ENCODE peak calls at places on chromosomes 2 and 18, in five cellular contexts. E is iris pigment epithelial cell, Q is globus pallidus, C is NCI-H1092 treated with DMSO at 0.1 percent for 48 hours, X is posterior vena cava. O is an unnamed sample.

GRCh38 chr2:174376967-174377366 is 18.6 kb upstream of the SCRN3 start:
- DNase-seq in X (no peak), Q (no peak), E (peak), C (no peak), O (peak)

GRCh38 chr18:41940506-41941215 is 14.4 kb upstream of the PIK3C3 start:
- DNase-seq in X (no peak), E (peak), C (no peak), Q (no peak), O (peak)

GRCh38 chr2:168961450-168962229 is 60.5 kb downstream of the G6PC2 start:
- DNase-seq in Q (peak), X (no peak), E (peak), C (peak), O (peak)

GRCh38 chr2:80328033-80328635 is 23.6 kb upstream of the LRRTM1 start:
- DNase-seq in Q (no peak), C (no peak), X (no peak), E (no peak), O (no peak)

GRCh38 chr18:80234398-80234797 is 12.9 kb downstream of the PARD6G start:
- DNase-seq in C (no peak), E (no peak), Q (no peak), X (no peak), O (no peak)

GRCh38 chr2:10285578-10286198 is 17.0 kb upstream of the HPCAL1 start:
- DNase-seq in C (peak), Q (peak), X (peak), E (peak), O (peak)

GRCh38 chr18:28512357-28512756 is 335.4 kb upstream of the CDH2 start:
- DNase-seq in C (no peak), X (no peak), Q (no peak), E (peak), O (peak)

GRCh38 chr2:144678741-144679140 is 158.8 kb upstream of the ZEB2 start:
- DNase-seq in Q (no peak), X (no peak), C (no peak), E (no peak), O (no peak)

GRCh38 chr2:25044011-25044410 is 2.1 kb downstream of the EFR3B start:
- DNase-seq in E (no peak), C (no peak), Q (no peak), X (no peak), O (no peak)

GRCh38 chr2:196391149-196391479 is 219.7 kb upstream of the STK17B start:
- DNase-seq in X (no peak), Q (no peak), E (no peak), C (no peak), O (no peak)

GRCh38 chr2:237699870-237700582 is 72.6 kb downstream of the LRRFIP1 start:
- DNase-seq in C (no peak), E (no peak), X (no peak), Q (no peak), O (no peak)

O was measured in mesenchymal stem cell.